ENCODE peak calls at places on chromosome 21, in five cellular contexts. C is AG08395, D is COR-L47, X is cardiac fibroblast, V is NCI-H345. J is an unnamed sample.

GRCh38 chr21:46183910-46184624 is at the start of gene SPATC1L:
- DNase-seq in C (peak; percentile 74), D (no peak), X (peak; percentile 90), V (peak; percentile 79), J (peak; percentile 79)

GRCh38 chr21:25025596-25025995 is 581.7 kb downstream of the MRPL39 start:
- DNase-seq in C (no peak), D (no peak), X (no peak), V (no peak), J (no peak)

GRCh38 chr21:28769683-28770082 is 223.0 kb downstream of the LTN1 start:
- DNase-seq in C (no peak), D (no peak), X (peak; percentile 48), V (no peak), J (no peak)

GRCh38 chr21:34595457-34595856 is 19.5 kb downstream of the RCAN1 start:
- DNase-seq in C (no peak), D (no peak), X (no peak), V (peak; percentile 26), J (no peak)

GRCh38 chr21:38777521-38777920 is 28.2 kb upstream of the ETS2 start:
- DNase-seq in C (no peak), D (no peak), X (no peak), V (no peak), J (no peak)

GRCh38 chr21:26405735-26406361 is 167.2 kb downstream of the CYYR1 start:
- DNase-seq in C (peak; percentile 83), D (no peak), X (peak; percentile 67), V (peak; percentile 15), J (peak; percentile 67)

GRCh38 chr21:28068455-28069358 is 924.0 kb downstream of the LTN1 start:
- DNase-seq in C (no peak), D (no peak), X (no peak), V (no peak), J (peak; percentile 24)

GRCh38 chr21:37415938-37416337 is 49.4 kb downstream of the DYRK1A start:
- DNase-seq in C (no peak), D (no peak), X (no peak), V (no peak), J (no peak)

GRCh38 chr21:42113926-42114409 is 42.9 kb downstream of the UMODL1 start:
- DNase-seq in C (peak; percentile 82), D (no peak), X (no peak), V (no peak), J (no peak)

GRCh38 chr21:30233636-30234035 is 17.7 kb upstream of the CLDN8 start:
- DNase-seq in C (no peak), D (no peak), X (no peak), V (no peak), J (no peak)

GRCh38 chr21:42980959-42981523 is 6.7 kb downstream of the PKNOX1 start:
- DNase-seq in C (no peak), D (no peak), X (no peak), V (no peak), J (no peak)

J was measured in SJCRH30.